ENCODE peak calls at places on chromosomes 4 and X, in ten cellular contexts. One of them, this sample, is unnamed.

GRCh38 chrX:13376857-13377441 is 57.1 kb upstream of the ATXN3L start:
- DNase-seq in vagina: no peak
- DNase-seq in astrocyte of the spinal cord: peak; percentile 96
- DNase-seq in astrocyte: peak; percentile 98
- DNase-seq in glutamatergic neuron: no peak
- DNase-seq in brain microvascular endothelial cell: peak; percentile 78
- DNase-seq in cardiac muscle cell: peak; percentile 97
- DNase-seq in neural crest cell: no peak
- DNase-seq in endothelial cell: no peak
- DNase-seq in mesothelial cell of epicardium: no peak
- DNase-seq in this sample: peak; percentile 32

GRCh38 chr4:185889566-185889965 is 77.6 kb upstream of the SORBS2 start:
- DNase-seq in vagina: no peak
- DNase-seq in astrocyte of the spinal cord: no peak
- DNase-seq in astrocyte: no peak
- DNase-seq in glutamatergic neuron: no peak
- DNase-seq in brain microvascular endothelial cell: no peak
- DNase-seq in cardiac muscle cell: no peak
- DNase-seq in neural crest cell: no peak
- DNase-seq in endothelial cell: no peak
- DNase-seq in mesothelial cell of epicardium: no peak
- DNase-seq in this sample: no peak

GRCh38 chr4:168076989-168077725 is 15.2 kb upstream of the ANXA10 start:
- DNase-seq in vagina: no peak
- DNase-seq in astrocyte of the spinal cord: peak; percentile 76
- DNase-seq in astrocyte: peak; percentile 36
- DNase-seq in glutamatergic neuron: peak; percentile 77
- DNase-seq in brain microvascular endothelial cell: peak; percentile 81
- DNase-seq in cardiac muscle cell: peak; percentile 84
- DNase-seq in neural crest cell: peak; percentile 81
- DNase-seq in endothelial cell: peak; percentile 80
- DNase-seq in mesothelial cell of epicardium: peak; percentile 23
- DNase-seq in this sample: peak; percentile 46

GRCh38 chrX:14412686-14413085 is 116.7 kb upstream of the GLRA2 start:
- DNase-seq in vagina: no peak
- DNase-seq in astrocyte of the spinal cord: no peak
- DNase-seq in astrocyte: no peak
- DNase-seq in glutamatergic neuron: no peak
- DNase-seq in brain microvascular endothelial cell: no peak
- DNase-seq in cardiac muscle cell: no peak
- DNase-seq in neural crest cell: no peak
- DNase-seq in endothelial cell: no peak
- DNase-seq in mesothelial cell of epicardium: no peak
- DNase-seq in this sample: no peak

GRCh38 chr4:42281324-42282020 is 115.8 kb upstream of the SHISA3 start:
- DNase-seq in vagina: no peak
- DNase-seq in astrocyte of the spinal cord: no peak
- DNase-seq in astrocyte: no peak
- DNase-seq in glutamatergic neuron: no peak
- DNase-seq in brain microvascular endothelial cell: no peak
- DNase-seq in cardiac muscle cell: no peak
- DNase-seq in neural crest cell: no peak
- DNase-seq in endothelial cell: no peak
- DNase-seq in mesothelial cell of epicardium: no peak
- DNase-seq in this sample: no peak

GRCh38 chr4:170057851-170058250 is 31.7 kb upstream of the MFAP3L start:
- DNase-seq in vagina: no peak
- DNase-seq in astrocyte of the spinal cord: no peak
- DNase-seq in astrocyte: no peak
- DNase-seq in glutamatergic neuron: no peak
- DNase-seq in brain microvascular endothelial cell: no peak
- DNase-seq in cardiac muscle cell: peak; percentile 42
- DNase-seq in neural crest cell: no peak
- DNase-seq in endothelial cell: no peak
- DNase-seq in mesothelial cell of epicardium: no peak
- DNase-seq in this sample: no peak

GRCh38 chrX:108439961-108440696 is 491 bp downstream of the COL4A5 start:
- DNase-seq in vagina: no peak
- DNase-seq in astrocyte of the spinal cord: no peak
- DNase-seq in astrocyte: no peak
- DNase-seq in glutamatergic neuron: peak; percentile 26
- DNase-seq in brain microvascular endothelial cell: no peak
- DNase-seq in cardiac muscle cell: peak; percentile 41
- DNase-seq in neural crest cell: peak; percentile 31
- DNase-seq in endothelial cell: peak; percentile 17
- DNase-seq in mesothelial cell of epicardium: peak; percentile 26
- DNase-seq in this sample: no peak

GRCh38 chrX:78024349-78025108 is 55.1 kb upstream of the PGAM4 start:
- DNase-seq in vagina: no peak
- DNase-seq in astrocyte of the spinal cord: no peak
- DNase-seq in astrocyte: no peak
- DNase-seq in glutamatergic neuron: no peak
- DNase-seq in brain microvascular endothelial cell: no peak
- DNase-seq in cardiac muscle cell: peak; percentile 19
- DNase-seq in neural crest cell: no peak
- DNase-seq in endothelial cell: peak; percentile 2
- DNase-seq in mesothelial cell of epicardium: no peak
- DNase-seq in this sample: peak; percentile 31

GRCh38 chr4:7647932-7648812 is 213.4 kb upstream of the PSAPL1 start:
- DNase-seq in vagina: no peak
- DNase-seq in astrocyte of the spinal cord: peak; percentile 43
- DNase-seq in astrocyte: peak; percentile 57
- DNase-seq in glutamatergic neuron: no peak
- DNase-seq in brain microvascular endothelial cell: peak; percentile 57
- DNase-seq in cardiac muscle cell: peak; percentile 36
- DNase-seq in neural crest cell: no peak
- DNase-seq in endothelial cell: no peak
- DNase-seq in mesothelial cell of epicardium: no peak
- DNase-seq in this sample: no peak

GRCh38 chrX:21985332-21985777 is 44.8 kb downstream of the SMS start:
- DNase-seq in vagina: no peak
- DNase-seq in astrocyte of the spinal cord: peak; percentile 77
- DNase-seq in astrocyte: peak; percentile 51
- DNase-seq in glutamatergic neuron: peak; percentile 54
- DNase-seq in brain microvascular endothelial cell: peak; percentile 82
- DNase-seq in cardiac muscle cell: peak; percentile 79
- DNase-seq in neural crest cell: peak; percentile 84
- DNase-seq in endothelial cell: peak; percentile 56
- DNase-seq in mesothelial cell of epicardium: no peak
- DNase-seq in this sample: peak; percentile 54

GRCh38 chr4:189917161-189917891 is 23.3 kb upstream of the FRG1 start:
- DNase-seq in vagina: no peak
- DNase-seq in astrocyte of the spinal cord: no peak
- DNase-seq in astrocyte: no peak
- DNase-seq in glutamatergic neuron: no peak
- DNase-seq in brain microvascular endothelial cell: no peak
- DNase-seq in cardiac muscle cell: no peak
- DNase-seq in neural crest cell: no peak
- DNase-seq in endothelial cell: no peak
- DNase-seq in mesothelial cell of epicardium: no peak
- DNase-seq in this sample: no peak

GRCh38 chr4:189912170-189912569 is 28.5 kb upstream of the FRG1 start:
- DNase-seq in vagina: no peak
- DNase-seq in astrocyte of the spinal cord: no peak
- DNase-seq in astrocyte: no peak
- DNase-seq in glutamatergic neuron: no peak
- DNase-seq in brain microvascular endothelial cell: no peak
- DNase-seq in cardiac muscle cell: no peak
- DNase-seq in neural crest cell: no peak
- DNase-seq in endothelial cell: no peak
- DNase-seq in mesothelial cell of epicardium: no peak
- DNase-seq in this sample: no peak
- TF ChIP-seq CTCF in vagina: no peak
- TF ChIP-seq CTCF in astrocyte of the spinal cord: peak; percentile 36
- TF ChIP-seq CTCF in astrocyte: peak; percentile 25
- TF ChIP-seq CTCF in glutamatergic neuron: peak; percentile 76
- TF ChIP-seq CTCF in brain microvascular endothelial cell: peak; percentile 62
- TF ChIP-seq CTCF in cardiac muscle cell: peak; percentile 28
- TF ChIP-seq CTCF in neural crest cell: peak; percentile 53
- TF ChIP-seq CTCF in endothelial cell: peak; percentile 68
- TF ChIP-seq CTCF in mesothelial cell of epicardium: no peak
- TF ChIP-seq CTCF in this sample: no peak

DNA sequence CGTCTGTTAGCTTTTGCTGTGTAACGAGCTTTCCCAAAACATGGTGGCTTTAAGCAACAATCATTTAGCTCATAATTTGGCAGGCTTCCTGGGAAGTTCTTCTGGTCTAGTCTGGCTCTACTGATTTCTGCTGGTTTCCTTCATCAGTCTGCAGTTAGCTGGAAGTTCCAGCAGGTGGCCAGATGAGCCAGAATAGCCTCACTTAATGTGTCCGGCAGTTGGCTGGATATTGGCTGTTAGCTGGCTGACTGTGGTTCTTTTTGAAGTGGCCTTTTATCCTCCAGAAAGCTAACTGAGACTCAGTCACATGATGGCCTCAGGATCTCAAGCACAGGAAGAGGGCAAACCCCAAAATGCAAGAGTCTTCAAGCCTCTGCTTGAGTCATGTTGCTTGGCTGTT is 34.9 kb downstream of the FTHL17 start:
- DNase-seq in vagina: no peak
- DNase-seq in astrocyte of the spinal cord: peak; percentile 44
- DNase-seq in astrocyte: peak; percentile 12
- DNase-seq in glutamatergic neuron: peak; percentile 53
- DNase-seq in brain microvascular endothelial cell: peak; percentile 60
- DNase-seq in cardiac muscle cell: peak; percentile 60
- DNase-seq in neural crest cell: peak; percentile 33
- DNase-seq in endothelial cell: peak; percentile 39
- DNase-seq in mesothelial cell of epicardium: no peak
- DNase-seq in this sample: peak; percentile 56
- TF ChIP-seq CTCF in vagina: no peak
- TF ChIP-seq CTCF in astrocyte of the spinal cord: peak; percentile 67
- TF ChIP-seq CTCF in astrocyte: peak; percentile 51
- TF ChIP-seq CTCF in glutamatergic neuron: peak; percentile 67
- TF ChIP-seq CTCF in brain microvascular endothelial cell: peak; percentile 78
- TF ChIP-seq CTCF in cardiac muscle cell: peak; percentile 61
- TF ChIP-seq CTCF in neural crest cell: peak; percentile 68
- TF ChIP-seq CTCF in endothelial cell: peak; percentile 50
- TF ChIP-seq CTCF in mesothelial cell of epicardium: peak; percentile 59
- TF ChIP-seq CTCF in this sample: peak; percentile 18

GRCh38 chr4:3134201-3134600 is 59.7 kb downstream of the HTT start:
- DNase-seq in vagina: no peak
- DNase-seq in astrocyte of the spinal cord: no peak
- DNase-seq in astrocyte: no peak
- DNase-seq in glutamatergic neuron: no peak
- DNase-seq in brain microvascular endothelial cell: no peak
- DNase-seq in cardiac muscle cell: no peak
- DNase-seq in neural crest cell: no peak
- DNase-seq in endothelial cell: no peak
- DNase-seq in mesothelial cell of epicardium: no peak
- DNase-seq in this sample: no peak

GRCh38 chr4:3130826-3131225 is 56.3 kb downstream of the HTT start:
- DNase-seq in vagina: peak; percentile 52
- DNase-seq in astrocyte of the spinal cord: no peak
- DNase-seq in astrocyte: no peak
- DNase-seq in glutamatergic neuron: no peak
- DNase-seq in brain microvascular endothelial cell: no peak
- DNase-seq in cardiac muscle cell: no peak
- DNase-seq in neural crest cell: no peak
- DNase-seq in endothelial cell: no peak
- DNase-seq in mesothelial cell of epicardium: no peak
- DNase-seq in this sample: no peak

GRCh38 chr4:3135155-3136011 is 60.9 kb downstream of the HTT start:
- DNase-seq in vagina: no peak
- DNase-seq in astrocyte of the spinal cord: no peak
- DNase-seq in astrocyte: no peak
- DNase-seq in glutamatergic neuron: no peak
- DNase-seq in brain microvascular endothelial cell: no peak
- DNase-seq in cardiac muscle cell: peak; percentile 25
- DNase-seq in neural crest cell: no peak
- DNase-seq in endothelial cell: no peak
- DNase-seq in mesothelial cell of epicardium: no peak
- DNase-seq in this sample: no peak

GRCh38 chr4:3137908-3138307 is 63.4 kb downstream of the HTT start:
- DNase-seq in vagina: no peak
- DNase-seq in astrocyte of the spinal cord: no peak
- DNase-seq in astrocyte: no peak
- DNase-seq in glutamatergic neuron: no peak
- DNase-seq in brain microvascular endothelial cell: no peak
- DNase-seq in cardiac muscle cell: no peak
- DNase-seq in neural crest cell: no peak
- DNase-seq in endothelial cell: no peak
- DNase-seq in mesothelial cell of epicardium: no peak
- DNase-seq in this sample: no peak

GRCh38 chr4:3136454-3136853 is 62.0 kb downstream of the HTT start:
- DNase-seq in vagina: no peak
- DNase-seq in astrocyte of the spinal cord: peak; percentile 18
- DNase-seq in astrocyte: no peak
- DNase-seq in glutamatergic neuron: no peak
- DNase-seq in brain microvascular endothelial cell: no peak
- DNase-seq in cardiac muscle cell: peak; percentile 46
- DNase-seq in neural crest cell: no peak
- DNase-seq in endothelial cell: no peak
- DNase-seq in mesothelial cell of epicardium: no peak
- DNase-seq in this sample: no peak
- TF ChIP-seq CTCF in vagina: no peak
- TF ChIP-seq CTCF in astrocyte of the spinal cord: peak; percentile 32
- TF ChIP-seq CTCF in astrocyte: no peak
- TF ChIP-seq CTCF in glutamatergic neuron: peak; percentile 12
- TF ChIP-seq CTCF in brain microvascular endothelial cell: no peak
- TF ChIP-seq CTCF in cardiac muscle cell: peak; percentile 37
- TF ChIP-seq CTCF in neural crest cell: no peak
- TF ChIP-seq CTCF in endothelial cell: peak; percentile 43
- TF ChIP-seq CTCF in mesothelial cell of epicardium: peak; percentile 30
- TF ChIP-seq CTCF in this sample: no peak

GRCh38 chr4:153067376-153067775 is 131.3 kb downstream of the FHDC1 start:
- DNase-seq in vagina: peak; percentile 76
- DNase-seq in astrocyte of the spinal cord: peak; percentile 22
- DNase-seq in astrocyte: peak; percentile 39
- DNase-seq in glutamatergic neuron: no peak
- DNase-seq in brain microvascular endothelial cell: peak; percentile 40
- DNase-seq in cardiac muscle cell: peak; percentile 15
- DNase-seq in neural crest cell: no peak
- DNase-seq in endothelial cell: no peak
- DNase-seq in mesothelial cell of epicardium: no peak
- DNase-seq in this sample: no peak

GRCh38 chr4:153072661-153073060 is 131.6 kb upstream of the TRIM2 start:
- DNase-seq in vagina: no peak
- DNase-seq in astrocyte of the spinal cord: no peak
- DNase-seq in astrocyte: no peak
- DNase-seq in glutamatergic neuron: no peak
- DNase-seq in brain microvascular endothelial cell: no peak
- DNase-seq in cardiac muscle cell: no peak
- DNase-seq in neural crest cell: no peak
- DNase-seq in endothelial cell: no peak
- DNase-seq in mesothelial cell of epicardium: no peak
- DNase-seq in this sample: no peak

GRCh38 chr4:153065286-153065685 is 129.2 kb downstream of the FHDC1 start:
- DNase-seq in vagina: no peak
- DNase-seq in astrocyte of the spinal cord: no peak
- DNase-seq in astrocyte: no peak
- DNase-seq in glutamatergic neuron: no peak
- DNase-seq in brain microvascular endothelial cell: no peak
- DNase-seq in cardiac muscle cell: no peak
- DNase-seq in neural crest cell: no peak
- DNase-seq in endothelial cell: no peak
- DNase-seq in mesothelial cell of epicardium: no peak
- DNase-seq in this sample: no peak

GRCh38 chr4:153071953-153072622 is 132.2 kb upstream of the TRIM2 start:
- DNase-seq in vagina: no peak
- DNase-seq in astrocyte of the spinal cord: no peak
- DNase-seq in astrocyte: no peak
- DNase-seq in glutamatergic neuron: no peak
- DNase-seq in brain microvascular endothelial cell: no peak
- DNase-seq in cardiac muscle cell: peak; percentile 4
- DNase-seq in neural crest cell: no peak
- DNase-seq in endothelial cell: no peak
- DNase-seq in mesothelial cell of epicardium: no peak
- DNase-seq in this sample: no peak

GRCh38 chr4:153068751-153069150 is 132.6 kb downstream of the FHDC1 start:
- DNase-seq in vagina: no peak
- DNase-seq in astrocyte of the spinal cord: no peak
- DNase-seq in astrocyte: no peak
- DNase-seq in glutamatergic neuron: no peak
- DNase-seq in brain microvascular endothelial cell: no peak
- DNase-seq in cardiac muscle cell: no peak
- DNase-seq in neural crest cell: no peak
- DNase-seq in endothelial cell: no peak
- DNase-seq in mesothelial cell of epicardium: no peak
- DNase-seq in this sample: no peak
- TF ChIP-seq CTCF in vagina: no peak
- TF ChIP-seq CTCF in astrocyte of the spinal cord: no peak
- TF ChIP-seq CTCF in astrocyte: no peak
- TF ChIP-seq CTCF in glutamatergic neuron: no peak
- TF ChIP-seq CTCF in brain microvascular endothelial cell: no peak
- TF ChIP-seq CTCF in cardiac muscle cell: no peak
- TF ChIP-seq CTCF in neural crest cell: no peak
- TF ChIP-seq CTCF in endothelial cell: no peak
- TF ChIP-seq CTCF in mesothelial cell of epicardium: no peak
- TF ChIP-seq CTCF in this sample: no peak